ENCODE peak calls at places on chromosomes 2 and 18, in seven cellular contexts. P, J, S, H, B, I and G are unnamed samples.

GRCh38 chr2:188787002-188787660 is 187.0 kb upstream of the COL3A1 start:
- DNase-seq in P (no peak), J (peak), S (no peak), H (no peak), B (no peak), I (no peak), G (no peak)

GRCh38 chr2:206558492-206558891 is 83.8 kb upstream of the FAM237A start:
- DNase-seq in P (no peak), J (peak), S (no peak), H (no peak), B (no peak), I (no peak), G (no peak)

GRCh38 chr2:234863043-234863934 is 88.5 kb upstream of the SH3BP4 start:
- DNase-seq in P (no peak), J (peak), S (no peak), H (peak), B (no peak), I (peak), G (peak)

GRCh38 chr2:12834239-12834638 is 117.5 kb downstream of the TRIB2 start:
- DNase-seq in P (no peak), J (no peak), S (no peak), H (no peak), B (no peak), I (no peak), G (no peak)

GRCh38 chr2:8231909-8232308 is 449.9 kb upstream of the ID2 start:
- DNase-seq in P (no peak), J (no peak), S (no peak), H (no peak), B (no peak), I (no peak), G (no peak)

GRCh38 chr2:109264595-109265328 is 135.8 kb downstream of the SH3RF3 start:
- DNase-seq in P (peak), J (no peak), S (peak), H (no peak), B (no peak), I (no peak), G (no peak)

GRCh38 chr2:3610415-3610814 is 15.5 kb downstream of the COLEC11 start:
- DNase-seq in P (no peak), J (no peak), S (peak), H (peak), B (no peak), I (no peak), G (no peak)

GRCh38 chr18:75854174-75854573 is 426.7 kb upstream of the SMIM21 start:
- DNase-seq in P (no peak), J (peak), S (no peak), H (no peak), B (no peak), I (no peak), G (no peak)

GRCh38 chr18:13541621-13542519 is 184.5 kb downstream of the FAM210A start:
- DNase-seq in P (no peak), J (no peak), S (no peak), H (peak), B (no peak), I (no peak), G (no peak)

GRCh38 chr2:263774-264492 is at the start of gene SH3YL1:
- DNase-seq in P (no peak), J (peak), S (peak), H (peak), B (peak), I (no peak), G (peak)

GRCh38 chr18:59189746-59190145 is 30.2 kb upstream of the GRP start:
- DNase-seq in P (no peak), J (no peak), S (no peak), H (no peak), B (no peak), I (no peak), G (no peak)

GRCh38 chr2:3051266-3051665 is 326.4 kb downstream of the EIPR1 start:
- DNase-seq in P (no peak), J (no peak), S (no peak), H (no peak), B (no peak), I (no peak), G (no peak)

GRCh38 chr2:237691200-237691907 is 64.0 kb downstream of the LRRFIP1 start:
- DNase-seq in P (no peak), J (peak), S (no peak), H (peak), B (no peak), I (no peak), G (no peak)

GRCh38 chr2:73952499-73953446 is 26.1 kb downstream of the DGUOK start:
- DNase-seq in P (peak), J (peak), S (no peak), H (no peak), B (no peak), I (no peak), G (no peak)

GRCh38 chr2:170073288-170073687 is 104.7 kb upstream of the MYO3B start:
- DNase-seq in P (peak), J (peak), S (no peak), H (peak), B (no peak), I (peak), G (peak)

GRCh38 chr2:188937228-188938220 is 36.6 kb upstream of the COL3A1 start:
- DNase-seq in P (no peak), J (peak), S (no peak), H (no peak), B (no peak), I (no peak), G (no peak)

GRCh38 chr2:43950383-43951008 is 45.3 kb downstream of the LRPPRC start:
- DNase-seq in P (no peak), J (peak), S (no peak), H (no peak), B (no peak), I (no peak), G (peak)

GRCh38 chr2:224929512-224929911 is 112.8 kb downstream of the DOCK10 start:
- DNase-seq in P (no peak), J (peak), S (no peak), H (no peak), B (no peak), I (no peak), G (no peak)

GRCh38 chr2:11319939-11320338 is 24.5 kb downstream of the ROCK2 start:
- DNase-seq in P (no peak), J (no peak), S (no peak), H (no peak), B (no peak), I (no peak), G (no peak)

GRCh38 chr2:218397502-218398436 is 1.9 kb upstream of the CTDSP1 start:
- DNase-seq in P (peak), J (peak), S (peak), H (peak), B (no peak), I (no peak), G (peak)

GRCh38 chr2:7430869-7431641 is 513.8 kb downstream of the RNF144A start:
- DNase-seq in P (peak), J (peak), S (peak), H (no peak), B (peak), I (no peak), G (no peak)

GRCh38 chr18:43592268-43592667 is 315.0 kb upstream of the SYT4 start:
- DNase-seq in P (no peak), J (no peak), S (no peak), H (no peak), B (no peak), I (no peak), G (no peak)

GRCh38 chr2:67399831-67400489 is 2.8 kb downstream of the ETAA1 start:
- DNase-seq in P (no peak), J (peak), S (no peak), H (no peak), B (no peak), I (no peak), G (no peak)

GRCh38 chr2:130825972-130826253 is 10.8 kb upstream of the ARHGEF4 start:
- DNase-seq in P (no peak), J (no peak), S (peak), H (no peak), B (no peak), I (no peak), G (no peak)

GRCh38 chr2:43832457-43832856 is 6.2 kb downstream of the ABCG5 start:
- DNase-seq in P (no peak), J (peak), S (no peak), H (no peak), B (no peak), I (no peak), G (no peak)

GRCh38 chr2:8575011-8575750 is 106.7 kb upstream of the ID2 start:
- DNase-seq in P (no peak), J (no peak), S (no peak), H (no peak), B (peak), I (no peak), G (no peak)

GRCh38 chr2:137157851-137158250 is 392.5 kb downstream of the THSD7B start:
- DNase-seq in P (no peak), J (no peak), S (no peak), H (no peak), B (no peak), I (no peak), G (no peak)

GRCh38 chr2:219514196-219514761 is at the start of gene ASIC4:
- DNase-seq in P (no peak), J (no peak), S (no peak), H (no peak), B (no peak), I (no peak), G (no peak)

GRCh38 chr2:238320648-238321281 is 447 bp downstream of the TRAF3IP1 start:
- DNase-seq in P (no peak), J (peak), S (no peak), H (no peak), B (no peak), I (no peak), G (peak)

GRCh38 chr2:110768591-110768990 is 36.2 kb downstream of the ACOXL start:
- DNase-seq in P (no peak), J (peak), S (no peak), H (no peak), B (no peak), I (no peak), G (no peak)

GRCh38 chr2:110771549-110772382 is 39.4 kb downstream of the ACOXL start:
- DNase-seq in P (no peak), J (peak), S (no peak), H (no peak), B (no peak), I (no peak), G (no peak)

GRCh38 chr2:110772383-110772755 is 40.0 kb downstream of the ACOXL start:
- DNase-seq in P (no peak), J (no peak), S (no peak), H (no peak), B (no peak), I (no peak), G (no peak)

GRCh38 chr2:110770308-110770695 is 37.9 kb downstream of the ACOXL start:
- DNase-seq in P (no peak), J (no peak), S (no peak), H (no peak), B (no peak), I (no peak), G (no peak)

DNA sequence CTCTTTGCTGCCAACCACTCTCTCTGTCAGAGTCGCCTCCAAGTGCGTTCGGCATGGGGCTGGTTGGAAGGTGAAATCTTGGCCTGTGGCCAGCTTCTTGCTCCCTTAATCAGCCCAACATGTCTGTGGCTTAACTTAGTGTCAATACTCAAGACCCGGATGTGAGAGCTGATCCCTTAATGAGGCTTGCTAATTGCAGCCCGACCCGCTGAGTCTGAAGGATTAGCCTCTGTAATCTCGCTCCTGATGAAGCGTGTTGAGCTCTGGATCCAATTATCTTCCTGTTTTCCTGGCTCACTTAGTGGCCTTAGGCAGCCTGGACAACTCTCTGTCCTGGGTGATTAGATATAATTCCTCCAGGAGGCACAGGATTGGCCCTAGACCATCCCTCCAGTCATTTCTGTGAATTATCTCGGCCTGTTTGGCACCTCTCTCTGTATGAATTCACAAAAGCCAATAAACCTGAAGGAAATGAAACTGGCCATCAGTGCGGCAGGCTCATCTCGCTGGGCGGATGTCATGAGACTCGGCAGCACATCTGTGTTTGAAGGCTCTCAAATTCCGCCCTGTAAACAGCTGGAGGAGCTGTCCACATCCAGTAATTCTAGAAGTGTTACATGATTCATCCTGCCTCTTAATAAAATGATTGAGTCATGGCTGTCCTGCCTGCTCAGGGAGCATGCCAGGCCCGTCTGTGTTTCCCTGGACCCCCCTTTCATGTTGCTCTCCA is 38.5 kb downstream of the ACOXL start:
- DNase-seq in P (peak), J (peak), S (no peak), H (no peak), B (no peak), I (no peak), G (peak)
- TF ChIP-seq CTCF in P (no peak), J (no peak), S (no peak), H (no peak), B (no peak), I (no peak), G (no peak)

GRCh38 chr18:45829896-45830295 is 4.4 kb downstream of the SIGLEC15 start:
- DNase-seq in P (no peak), J (no peak), S (no peak), H (no peak), B (no peak), I (no peak), G (no peak)
- H3K27ac ChIP-seq in P (no peak), J (no peak), S (no peak), H (no peak), B (no peak), I (no peak), G (no peak)

DNA sequence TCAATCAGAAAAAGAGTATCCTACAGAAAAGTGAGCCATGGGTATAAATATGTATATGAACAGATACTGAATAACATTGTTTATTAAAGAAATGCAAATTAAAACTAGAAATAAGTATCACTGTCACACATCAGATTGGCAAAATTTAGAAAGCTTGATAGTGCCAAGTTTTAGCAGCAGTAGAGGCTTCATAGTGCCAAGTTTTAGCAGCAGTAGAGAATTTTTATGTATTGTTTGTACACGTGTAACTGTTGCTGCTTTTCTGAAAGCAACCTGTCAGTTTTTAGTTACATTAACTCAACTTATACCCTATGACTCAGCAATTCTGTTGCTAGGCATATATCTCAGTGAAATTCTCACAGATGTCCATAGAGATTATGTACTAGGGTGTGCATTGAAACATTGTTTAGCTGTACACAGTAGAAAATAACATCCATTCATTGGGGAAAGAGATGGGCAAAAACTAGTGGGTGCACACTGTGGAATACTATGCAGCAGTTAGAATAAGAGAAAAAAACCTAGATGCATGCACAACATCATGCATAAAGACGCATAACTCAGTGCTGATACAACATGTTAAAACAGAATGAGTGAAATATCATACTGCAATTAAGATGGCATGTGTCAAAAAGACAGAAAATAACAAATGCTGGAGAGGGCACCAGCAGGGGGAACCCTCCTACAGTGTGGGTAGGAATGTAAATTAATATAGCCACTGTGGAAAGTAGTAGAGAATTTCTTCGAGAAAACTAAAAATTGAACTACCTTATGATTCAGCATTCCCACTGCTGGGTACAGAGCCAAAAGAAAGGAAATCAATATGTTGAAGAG is 294.5 kb upstream of the NT5C1B start:
- DNase-seq in P (no peak), J (peak), S (no peak), H (no peak), B (no peak), I (no peak), G (no peak)
- TF ChIP-seq CTCF in P (peak), J (peak), S (peak), H (no peak), B (no peak), I (peak), G (no peak)

DNA sequence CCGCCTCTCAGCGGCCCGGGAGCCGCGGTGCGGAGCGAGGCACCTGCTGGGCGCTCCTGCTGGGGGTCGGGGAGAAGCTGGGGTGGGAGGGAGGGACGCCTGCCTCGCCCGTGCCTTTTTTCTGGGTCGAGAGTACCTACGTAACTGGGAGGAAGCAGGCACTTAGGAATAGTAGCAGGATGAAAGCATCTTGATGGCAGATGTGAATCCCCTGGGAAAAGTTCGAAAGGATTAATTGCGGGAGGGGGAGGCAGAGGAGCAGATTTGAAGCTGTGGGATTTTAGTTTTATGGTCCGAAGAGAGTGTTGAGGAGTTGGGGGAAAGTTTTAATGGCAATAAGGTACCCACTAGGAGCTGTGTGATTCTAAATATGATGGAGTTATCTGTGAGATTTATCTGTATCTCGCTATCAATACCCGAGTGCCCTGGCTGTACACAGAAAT is 1.1 kb downstream of the AGFG1 start:
- DNase-seq in P (no peak), J (peak), S (no peak), H (no peak), B (no peak), I (no peak), G (no peak)
- H3K27ac ChIP-seq in P (peak), J (peak), S (peak), H (peak), B (no peak), I (peak), G (peak)

GRCh38 chr2:41963661-41964525 is 83.9 kb upstream of the PKDCC start:
- DNase-seq in P (peak), J (peak), S (no peak), H (peak), B (no peak), I (no peak), G (no peak)
- TF ChIP-seq CTCF in P (no peak), J (no peak), S (no peak), H (no peak), B (no peak), I (no peak), G (no peak)

DNA sequence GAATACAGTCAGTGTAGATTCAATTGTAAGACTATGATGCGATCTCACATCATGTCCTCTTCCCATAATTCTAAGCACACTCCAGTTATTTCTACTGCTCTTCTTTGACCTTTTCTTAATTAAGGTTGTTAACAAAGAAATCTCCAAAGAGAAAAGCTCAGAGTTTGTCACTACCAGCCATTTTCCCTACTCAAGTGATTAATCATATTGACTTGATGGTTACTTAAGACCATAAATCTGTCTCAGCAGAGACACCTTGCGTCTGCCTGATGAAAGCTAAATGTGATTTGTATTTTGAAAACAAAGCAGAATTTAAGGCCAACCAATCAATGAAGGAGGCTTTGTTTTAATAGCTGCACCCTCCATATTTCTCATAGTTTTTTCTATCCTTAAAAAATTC is 130.3 kb downstream of the DTNA start:
- DNase-seq in P (no peak), J (no peak), S (no peak), H (no peak), B (no peak), I (no peak), G (no peak)
- H3K27ac ChIP-seq in P (no peak), J (no peak), S (no peak), H (no peak), B (no peak), I (no peak), G (no peak)

DNA sequence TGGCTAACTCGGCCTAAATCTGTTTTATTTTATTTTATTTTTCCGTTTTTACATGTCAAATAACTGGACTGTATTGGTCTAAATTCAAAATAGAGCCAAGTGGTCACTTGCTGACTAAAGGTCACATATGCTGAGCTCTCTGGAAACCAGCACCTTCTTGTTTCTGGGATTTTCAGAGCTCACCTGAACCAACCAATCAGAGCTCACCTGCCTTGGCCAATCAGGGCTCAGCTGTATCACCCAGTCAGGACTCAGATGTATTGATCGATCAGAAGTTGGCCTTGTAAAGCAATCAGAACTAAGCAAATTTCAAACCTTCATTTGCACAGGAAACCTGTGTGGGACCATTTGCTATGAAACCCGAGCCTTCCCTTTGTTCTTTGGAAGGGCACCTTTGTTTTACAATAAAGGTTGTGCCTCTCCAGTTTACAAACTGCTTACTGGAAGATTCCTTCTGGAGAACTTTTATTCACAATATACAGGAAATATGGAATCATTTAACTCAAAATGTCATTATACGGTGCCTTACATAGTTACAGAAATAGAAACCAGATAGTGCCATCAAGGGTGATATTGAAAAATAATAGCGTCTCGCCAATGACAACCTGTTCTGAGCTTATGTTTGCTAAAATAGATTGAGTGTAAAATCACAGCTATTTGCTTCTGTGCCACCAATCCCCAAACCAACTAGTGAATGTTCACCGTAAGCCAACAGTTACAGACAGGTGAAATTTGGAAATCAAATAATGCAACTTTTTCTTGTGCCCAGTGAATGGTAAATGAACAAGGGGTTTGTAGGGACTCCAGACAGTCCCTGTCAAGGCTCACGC is 17.3 kb upstream of the PSD4 start:
- DNase-seq in P (no peak), J (peak), S (no peak), H (peak), B (no peak), I (no peak), G (no peak)
- TF ChIP-seq CTCF in P (no peak), J (no peak), S (no peak), H (no peak), B (no peak), I (no peak), G (no peak)

GRCh38 chr2:63699549-63699839 is 110.7 kb downstream of the MDH1 start:
- DNase-seq in P (no peak), J (peak), S (no peak), H (no peak), B (no peak), I (no peak), G (no peak)
- H3K27ac ChIP-seq in P (peak), J (peak), S (no peak), H (no peak), B (no peak), I (peak), G (no peak)